ENCODE peak calls at places on chromosome 7, in nine cellular contexts. R is MCF 10A, Y is AG04449, V is epithelial cell of proximal tubule, P is OCI-LY7, N is Peyer's patch, Z is AG09319, D is heart right ventricle, K is BE2C. B is an unnamed sample.

GRCh38 chr7:102404005-102404861 is 8.1 kb downstream of the PRKRIP1 start:
- DNase-seq in R (peak), Y (no peak), V (peak), P (peak), N (peak), Z (no peak), D (no peak), K (peak), B (peak)

GRCh38 chr7:70156052-70156451 is 557.8 kb downstream of the AUTS2 start:
- DNase-seq in R (no peak), Y (no peak), V (no peak), P (no peak), N (no peak), Z (no peak), D (no peak), K (no peak), B (no peak)

GRCh38 chr7:124295289-124295688 is 262.4 kb upstream of the TMEM229A start:
- DNase-seq in R (no peak), Y (no peak), V (no peak), P (no peak), N (no peak), Z (no peak), D (no peak), K (no peak), B (no peak)

GRCh38 chr7:21497072-21497471 is 45.8 kb upstream of the DNAH11 start:
- DNase-seq in R (peak), Y (no peak), V (no peak), P (peak), N (no peak), Z (no peak), D (no peak), K (peak), B (no peak)

GRCh38 chr7:137798073-137798763 is 48.6 kb downstream of the DGKI start:
- DNase-seq in R (no peak), Y (no peak), V (no peak), P (no peak), N (no peak), Z (no peak), D (no peak), K (no peak), B (peak)

GRCh38 chr7:101795461-101795860 is 22.0 kb upstream of the CUX1 start:
- DNase-seq in R (no peak), Y (no peak), V (no peak), P (no peak), N (no peak), Z (no peak), D (no peak), K (no peak), B (no peak)

GRCh38 chr7:50400114-50400513 is 50.0 kb downstream of the FIGNL1 start:
- DNase-seq in R (no peak), Y (no peak), V (no peak), P (no peak), N (no peak), Z (no peak), D (no peak), K (no peak), B (no peak)

GRCh38 chr7:151168022-151168786 is 710 bp upstream of the GBX1 start:
- DNase-seq in R (no peak), Y (no peak), V (no peak), P (peak), N (no peak), Z (no peak), D (peak), K (peak), B (peak)

GRCh38 chr7:159142730-159143129 is 1.9 kb downstream of the VIPR2 start:
- DNase-seq in R (no peak), Y (no peak), V (no peak), P (no peak), N (no peak), Z (no peak), D (no peak), K (no peak), B (no peak)

GRCh38 chr7:121015560-121015959 is 27.0 kb downstream of the CPED1 start:
- DNase-seq in R (no peak), Y (no peak), V (no peak), P (no peak), N (no peak), Z (no peak), D (no peak), K (no peak), B (no peak)

GRCh38 chr7:47293884-47294568 is 287.9 kb downstream of the TNS3 start:
- DNase-seq in R (no peak), Y (no peak), V (peak), P (no peak), N (no peak), Z (no peak), D (peak), K (no peak), B (no peak)

GRCh38 chr7:135755351-135755753 is 6.7 kb upstream of the FAM180A start:
- DNase-seq in R (no peak), Y (no peak), V (no peak), P (no peak), N (no peak), Z (no peak), D (no peak), K (no peak), B (no peak)

GRCh38 chr7:6262206-6262605 is 10.2 kb downstream of the CYTH3 start:
- DNase-seq in R (no peak), Y (no peak), V (no peak), P (no peak), N (no peak), Z (no peak), D (no peak), K (no peak), B (no peak)

GRCh38 chr7:44244282-44244681 is 43.5 kb downstream of the YKT6 start:
- DNase-seq in R (peak), Y (no peak), V (no peak), P (peak), N (no peak), Z (no peak), D (no peak), K (peak), B (peak)

GRCh38 chr7:81470084-81470723 is 299.6 kb downstream of the HGF start:
- DNase-seq in R (peak), Y (no peak), V (no peak), P (peak), N (no peak), Z (no peak), D (peak), K (peak), B (peak)

GRCh38 chr7:2968176-2968575 is 75.5 kb downstream of the CARD11 start:
- DNase-seq in R (no peak), Y (no peak), V (no peak), P (no peak), N (peak), Z (no peak), D (no peak), K (no peak), B (no peak)

GRCh38 chr7:37759519-37759918 is 76.0 kb downstream of the GPR141 start:
- DNase-seq in R (no peak), Y (no peak), V (no peak), P (no peak), N (no peak), Z (no peak), D (no peak), K (no peak), B (no peak)

GRCh38 chr7:356691-357462 is 66.9 kb downstream of the FOXL3 start:
- DNase-seq in R (no peak), Y (no peak), V (no peak), P (no peak), N (no peak), Z (no peak), D (no peak), K (no peak), B (no peak)

GRCh38 chr7:129993275-129993674 is 40.5 kb upstream of the UBE2H start:
- DNase-seq in R (no peak), Y (no peak), V (no peak), P (no peak), N (no peak), Z (peak), D (no peak), K (no peak), B (no peak)

GRCh38 chr7:2575046-2575732 is 16.4 kb downstream of the IQCE start:
- DNase-seq in R (no peak), Y (no peak), V (no peak), P (no peak), N (no peak), Z (no peak), D (no peak), K (no peak), B (no peak)

GRCh38 chr7:97107192-97107800 is 10.2 kb upstream of the SDHAF3 start:
- DNase-seq in R (no peak), Y (no peak), V (no peak), P (no peak), N (no peak), Z (no peak), D (no peak), K (no peak), B (no peak)

GRCh38 chr7:94250984-94251383 is 143.7 kb upstream of the COL1A2 start:
- DNase-seq in R (peak), Y (no peak), V (no peak), P (no peak), N (no peak), Z (no peak), D (no peak), K (no peak), B (no peak)

GRCh38 chr7:80611353-80611752 is 27.1 kb upstream of the CD36 start:
- DNase-seq in R (no peak), Y (no peak), V (no peak), P (no peak), N (no peak), Z (no peak), D (no peak), K (no peak), B (no peak)

GRCh38 chr7:123751816-123752215 is 3.0 kb upstream of the WASL start:
- DNase-seq in R (no peak), Y (no peak), V (no peak), P (no peak), N (no peak), Z (no peak), D (no peak), K (no peak), B (no peak)

GRCh38 chr7:79216236-79216635 is 237.2 kb downstream of the MAGI2 start:
- DNase-seq in R (no peak), Y (no peak), V (no peak), P (no peak), N (no peak), Z (no peak), D (no peak), K (no peak), B (no peak)

GRCh38 chr7:33719059-33719581 is 186.2 kb upstream of the BMPER start:
- DNase-seq in R (no peak), Y (no peak), V (no peak), P (no peak), N (no peak), Z (no peak), D (peak), K (no peak), B (no peak)

GRCh38 chr7:26369519-26370385 is 78.1 kb downstream of the SNX10 start:
- DNase-seq in R (peak), Y (no peak), V (no peak), P (peak), N (no peak), Z (peak), D (no peak), K (peak), B (peak)

GRCh38 chr7:30463400-30464145 is 15.0 kb downstream of the NOD1 start:
- DNase-seq in R (no peak), Y (no peak), V (no peak), P (peak), N (peak), Z (no peak), D (no peak), K (no peak), B (peak)

GRCh38 chr7:76330245-76330644 is 27.8 kb downstream of the HSPB1 start:
- DNase-seq in R (no peak), Y (no peak), V (no peak), P (no peak), N (no peak), Z (no peak), D (no peak), K (no peak), B (no peak)

GRCh38 chr7:13107291-13107690 is 419.9 kb downstream of the ARL4A start:
- DNase-seq in R (no peak), Y (no peak), V (no peak), P (no peak), N (no peak), Z (no peak), D (no peak), K (no peak), B (no peak)

GRCh38 chr7:70530191-70530590 is 601.8 kb upstream of the GALNT17 start:
- DNase-seq in R (no peak), Y (no peak), V (no peak), P (no peak), N (no peak), Z (no peak), D (no peak), K (peak), B (no peak)

GRCh38 chr7:134893920-134894319 is 92.4 kb upstream of the AGBL3 start:
- DNase-seq in R (no peak), Y (no peak), V (no peak), P (no peak), N (no peak), Z (no peak), D (no peak), K (no peak), B (no peak)

GRCh38 chr7:44980393-44981034 is 1.7 kb upstream of the MYO1G start:
- DNase-seq in R (peak), Y (no peak), V (no peak), P (peak), N (peak), Z (no peak), D (no peak), K (no peak), B (peak)

GRCh38 chr7:91185771-91186170 is 78.5 kb upstream of the FZD1 start:
- DNase-seq in R (no peak), Y (no peak), V (no peak), P (no peak), N (no peak), Z (no peak), D (no peak), K (no peak), B (no peak)

GRCh38 chr7:1558841-1559625 is 3.0 kb upstream of the TMEM184A start:
- DNase-seq in R (no peak), Y (no peak), V (no peak), P (no peak), N (no peak), Z (no peak), D (no peak), K (peak), B (no peak)

GRCh38 chr7:1557006-1557405 is 1.0 kb upstream of the TMEM184A start:
- DNase-seq in R (no peak), Y (no peak), V (no peak), P (no peak), N (no peak), Z (no peak), D (no peak), K (no peak), B (no peak)

GRCh38 chr7:1557771-1558170 is 1.8 kb upstream of the TMEM184A start:
- DNase-seq in R (no peak), Y (no peak), V (no peak), P (no peak), N (no peak), Z (no peak), D (no peak), K (peak), B (no peak)

GRCh38 chr7:1559626-1560590 is 3.9 kb upstream of the TMEM184A start:
- DNase-seq in R (peak), Y (no peak), V (no peak), P (no peak), N (no peak), Z (no peak), D (no peak), K (peak), B (no peak)

GRCh38 chr7:1558181-1558811 is 2.3 kb upstream of the TMEM184A start:
- DNase-seq in R (no peak), Y (no peak), V (no peak), P (peak), N (no peak), Z (no peak), D (peak), K (peak), B (no peak)
- TF ChIP-seq CTCF in R (no peak), Y (peak), V (no peak), P (peak), N (peak), Z (no peak), D (peak), K (peak), B (peak)

GRCh38 chr7:5139998-5140397 is 50.0 kb upstream of the WIPI2 start:
- DNase-seq in R (peak), Y (no peak), V (no peak), P (peak), N (no peak), Z (no peak), D (no peak), K (peak), B (peak)
- TF ChIP-seq CTCF in R (no peak), Y (peak), V (peak), P (peak), N (peak), Z (peak), D (peak), K (peak), B (peak)

GRCh38 chr7:74707216-74707615 is 49.7 kb downstream of the GTF2I start:
- DNase-seq in R (no peak), Y (no peak), V (no peak), P (no peak), N (no peak), Z (no peak), D (no peak), K (no peak), B (no peak)

GRCh38 chr7:74708569-74709275 is 51.2 kb downstream of the GTF2I start:
- DNase-seq in R (no peak), Y (no peak), V (no peak), P (no peak), N (no peak), Z (no peak), D (no peak), K (no peak), B (no peak)

GRCh38 chr7:74713567-74713966 is 56.0 kb downstream of the GTF2I start:
- DNase-seq in R (no peak), Y (no peak), V (no peak), P (no peak), N (no peak), Z (no peak), D (no peak), K (no peak), B (no peak)

DNA sequence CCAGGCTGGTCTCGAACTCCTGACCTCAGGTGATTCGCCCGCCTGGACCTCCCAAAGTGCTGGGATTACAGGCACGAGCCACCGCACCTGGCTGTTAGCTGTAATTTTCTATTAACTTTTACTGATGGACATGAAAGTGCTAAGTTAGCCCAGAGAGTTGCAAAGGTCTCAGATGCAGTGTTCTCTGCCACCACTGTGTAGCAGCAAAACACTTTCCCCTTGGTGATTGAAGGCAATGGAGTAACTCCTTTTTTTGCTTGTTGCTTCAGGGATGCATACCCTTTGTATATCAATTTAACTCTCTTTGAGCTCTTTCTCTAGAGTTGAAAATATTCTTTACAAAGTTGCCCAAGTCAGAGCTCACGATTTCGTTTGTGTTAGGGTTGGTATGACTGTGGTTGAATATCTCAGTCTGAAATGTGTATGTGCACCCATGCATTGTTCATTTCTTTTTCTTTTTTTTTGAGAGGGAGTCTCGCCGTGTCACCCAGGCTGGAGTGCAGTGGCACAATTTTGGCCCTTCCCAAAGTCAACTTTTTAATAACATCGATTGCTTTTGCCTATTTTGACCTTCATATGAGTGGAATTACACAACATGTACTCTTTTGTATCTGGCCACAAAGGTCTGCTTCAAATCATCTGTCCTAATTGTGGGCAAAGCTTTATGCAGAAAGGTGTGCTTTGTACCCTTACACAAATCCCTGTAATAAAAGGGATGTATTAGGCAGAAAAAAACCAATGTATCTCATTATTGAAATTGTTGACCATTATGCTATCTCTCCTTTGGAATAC is 52.6 kb downstream of the GTF2I start:
- DNase-seq in R (no peak), Y (no peak), V (no peak), P (peak), N (no peak), Z (no peak), D (no peak), K (no peak), B (no peak)
- TF ChIP-seq CTCF in R (peak), Y (no peak), V (peak), P (peak), N (no peak), Z (no peak), D (peak), K (peak), B (peak)

GRCh38 chr7:4631021-4631663 is 51.0 kb upstream of the FOXK1 start:
- DNase-seq in R (no peak), Y (no peak), V (no peak), P (no peak), N (no peak), Z (no peak), D (no peak), K (no peak), B (no peak)
- TF ChIP-seq CTCF in R (no peak), Y (no peak), V (no peak), P (no peak), N (no peak), Z (no peak), D (no peak), K (no peak), B (no peak)

GRCh38 chr7:100066953-100067352 is 14.6 kb downstream of the ZNF3 start:
- DNase-seq in R (no peak), Y (no peak), V (no peak), P (no peak), N (no peak), Z (no peak), D (no peak), K (no peak), B (no peak)

GRCh38 chr7:100072462-100072861 is 9.1 kb downstream of the ZNF3 start:
- DNase-seq in R (no peak), Y (no peak), V (no peak), P (no peak), N (no peak), Z (no peak), D (no peak), K (no peak), B (no peak)

GRCh38 chr7:100071018-100071723 is 10.4 kb downstream of the ZNF3 start:
- DNase-seq in R (no peak), Y (no peak), V (no peak), P (no peak), N (no peak), Z (no peak), D (no peak), K (no peak), B (no peak)

GRCh38 chr7:100065452-100066186 is 15.9 kb downstream of the ZNF3 start:
- DNase-seq in R (no peak), Y (no peak), V (no peak), P (no peak), N (no peak), Z (peak), D (no peak), K (peak), B (no peak)

DNA sequence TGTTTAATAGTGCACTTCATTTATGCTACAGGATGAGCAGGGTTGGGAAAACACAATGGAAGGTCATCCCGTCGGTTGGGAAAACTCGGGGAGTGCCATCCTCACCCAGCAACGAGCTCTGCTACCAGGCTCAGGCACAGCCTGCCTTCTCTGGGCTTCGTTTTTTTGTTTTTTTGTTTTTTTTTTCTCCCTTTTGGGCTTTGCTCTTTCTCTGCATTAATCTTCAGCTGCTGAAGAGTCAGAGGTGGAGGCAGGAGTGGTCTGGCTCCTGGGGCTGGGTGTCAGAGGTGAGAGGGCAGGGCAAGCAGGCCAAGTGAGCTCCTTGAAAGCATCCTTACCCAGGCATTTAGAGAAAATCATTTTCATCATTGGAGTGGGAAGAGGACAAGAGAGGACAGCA is 11.5 kb downstream of the ZNF3 start:
- DNase-seq in R (no peak), Y (no peak), V (no peak), P (no peak), N (no peak), Z (no peak), D (no peak), K (no peak), B (no peak)
- TF ChIP-seq CTCF in R (no peak), Y (no peak), V (no peak), P (no peak), N (no peak), Z (no peak), D (no peak), K (no peak), B (no peak)

DNA sequence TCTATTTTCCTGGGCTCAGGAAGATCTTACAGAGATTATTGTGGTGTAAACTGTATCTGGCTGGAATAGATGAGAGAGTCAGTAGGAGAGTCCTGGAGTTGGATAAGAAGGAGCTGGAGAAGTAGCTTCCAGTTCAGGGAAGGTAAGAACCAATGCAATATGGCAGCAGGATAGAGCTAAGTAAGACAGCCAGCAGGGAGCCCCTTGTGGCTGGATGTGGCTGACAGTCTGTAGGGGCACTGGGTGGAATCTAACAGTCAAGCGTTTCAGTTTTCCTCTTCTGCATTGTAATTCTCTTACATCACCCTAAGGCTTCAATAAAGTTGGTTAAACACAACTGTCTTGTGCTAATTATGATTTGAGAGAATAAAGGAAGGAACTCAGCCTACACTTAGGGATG is 105.8 kb upstream of the EEPD1 start:
- DNase-seq in R (peak), Y (no peak), V (no peak), P (peak), N (no peak), Z (no peak), D (no peak), K (peak), B (no peak)
- TF ChIP-seq CTCF in R (no peak), Y (peak), V (no peak), P (peak), N (no peak), Z (peak), D (peak), K (peak), B (no peak)